ENCODE peak calls at places on chromosomes 4 and X, in five cellular contexts. Y is PC-3, E is GM23248, W is GM23338, Q is MM.1S. G is an unnamed sample. For H3K79me2, the result is how much of the 10 kb centered on the place peaks cover.

GRCh38 chrX:132270699-132271098 is 51.5 kb upstream of the RAP2C start:
- DNase-seq in Q (no peak), W (no peak), E (peak), Y (peak), G (peak)

GRCh38 chrX:48086119-48086518 is 14.7 kb upstream of the ZNF630 start:
- DNase-seq in W (no peak), Y (peak), E (no peak), Q (no peak), G (no peak)

GRCh38 chr4:165839615-165840333 is 33.3 kb upstream of the TLL1 start:
- DNase-seq in Y (peak), W (no peak), Q (no peak), E (no peak), G (no peak)

GRCh38 chr4:178814908-178815307 is 1372.7 kb upstream of the AGA start:
- DNase-seq in E (no peak), W (no peak), Y (peak), Q (no peak), G (no peak)

GRCh38 chrX:153922932-153923857 is 2.9 kb downstream of the ARHGAP4 start:
- DNase-seq in W (peak), Q (no peak), Y (peak), E (peak), G (peak)

GRCh38 chrX:119942173-119942819 is 1.3 kb downstream of the NKAP start:
- DNase-seq in E (no peak), W (no peak), Q (no peak), Y (no peak), G (no peak)

GRCh38 chr4:182825786-182826185 is 91.4 kb downstream of the DCTD start:
- DNase-seq in W (no peak), Y (no peak), E (no peak), Q (no peak), G (no peak)

GRCh38 chrX:38095971-38096529 is 89.7 kb downstream of the SYTL5 start:
- DNase-seq in Q (no peak), E (peak), W (no peak), Y (peak), G (no peak)

GRCh38 chrX:13088155-13088485 is 43.7 kb upstream of the FAM9C start:
- DNase-seq in E (no peak), Q (no peak), Y (no peak), W (no peak), G (no peak)

GRCh38 chr4:55157559-55158277 is 32.3 kb upstream of the KDR start:
- DNase-seq in E (peak), W (peak), Q (no peak), Y (no peak), G (no peak)

DNA sequence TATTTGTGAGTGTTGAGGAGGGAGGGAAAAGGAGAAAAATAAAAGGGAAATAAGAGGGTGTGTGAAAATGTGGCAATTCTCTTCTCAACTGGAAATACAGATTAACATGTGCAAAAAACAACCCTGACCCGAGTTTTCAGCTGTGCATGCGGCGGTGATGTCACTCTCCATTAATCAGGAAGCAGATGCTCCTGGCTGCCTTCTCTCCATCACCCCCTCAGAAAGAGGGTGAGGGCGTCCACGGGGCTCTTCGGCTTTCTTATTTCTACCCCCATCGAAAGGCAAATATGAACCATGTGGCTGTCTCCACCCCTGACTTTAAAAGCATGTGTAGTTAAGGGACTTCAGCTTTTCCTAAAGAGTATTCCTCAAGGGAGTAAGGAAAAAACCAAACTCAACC is 219.6 kb downstream of the MAML3 start:
- DNase-seq in E (peak), W (no peak), Y (no peak), Q (no peak), G (no peak)
- TF ChIP-seq EZH2phosphoT487 in E (no peak), W (no peak), Y (no peak), Q (no peak), G (no peak)

GRCh38 chr4:153170407-153170806 is 33.8 kb upstream of the TRIM2 start:
- DNase-seq in Q (no peak), W (no peak), E (no peak), Y (no peak), G (no peak)

GRCh38 chr4:153169811-153170210 is 34.4 kb upstream of the TRIM2 start:
- DNase-seq in W (no peak), Y (no peak), E (no peak), Q (no peak), G (no peak)

GRCh38 chr4:153161599-153161971 is 42.7 kb upstream of the TRIM2 start:
- DNase-seq in W (no peak), E (peak), Q (no peak), Y (no peak), G (no peak)

DNA sequence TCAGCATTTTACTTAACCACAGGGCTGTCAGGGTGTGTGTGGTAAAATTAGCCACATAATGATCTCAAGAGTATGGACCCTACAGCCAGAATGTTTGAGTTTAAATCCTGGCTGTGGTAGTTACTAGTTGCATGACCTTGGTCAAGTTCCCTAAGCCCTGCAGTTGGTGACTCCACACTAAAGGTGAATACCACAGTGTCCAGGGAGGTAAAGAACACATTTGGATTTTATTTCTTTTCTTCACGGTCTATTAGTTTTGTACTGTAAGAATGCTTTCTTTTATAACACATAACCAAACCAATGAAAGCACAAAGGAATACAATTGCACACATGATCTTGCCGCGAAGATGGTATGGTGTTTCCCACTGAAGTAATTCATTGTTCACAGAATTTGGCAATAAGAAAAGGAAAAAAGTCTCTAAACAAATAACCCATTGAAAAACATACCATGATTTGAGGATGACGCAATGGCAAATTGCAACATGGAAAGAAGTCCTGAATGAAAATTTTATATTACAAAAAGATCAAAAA is 37.2 kb upstream of the TRIM2 start:
- DNase-seq in E (peak), Y (no peak), Q (no peak), W (no peak), G (no peak)
- H3K79me2 ChIP-seq in E (under half), Y (under half), Q (under half), W (under half), G (under half)

GRCh38 chrX:18884916-18885315 is 99.0 kb downstream of the PHKA2 start:
- DNase-seq in W (no peak), Q (no peak), E (peak), Y (no peak), G (peak)
- TF ChIP-seq EZH2phosphoT487 in W (no peak), Q (no peak), E (no peak), Y (no peak), G (no peak)

GRCh38 chr4:110137819-110138218 is 60.6 kb downstream of the ELOVL6 start:
- DNase-seq in E (no peak), Q (no peak), Y (no peak), W (no peak), G (no peak)
- H3K79me2 ChIP-seq in E (under half), Q (under half), Y (under half), W (half or more), G (under half)

GRCh38 chr4:53905281-53905934 is 159.0 kb downstream of the CHIC2 start:
- DNase-seq in Y (no peak), E (peak), Q (no peak), W (no peak), G (peak)

GRCh38 chr4:53906786-53907185 is 157.6 kb downstream of the CHIC2 start:
- DNase-seq in E (no peak), W (no peak), Y (no peak), Q (no peak), G (no peak)

GRCh38 chr4:53907772-53908171 is 156.6 kb downstream of the CHIC2 start:
- DNase-seq in E (no peak), Q (no peak), Y (no peak), W (no peak), G (no peak)

GRCh38 chr4:53908661-53909078 is 155.7 kb downstream of the CHIC2 start:
- DNase-seq in W (peak), Q (peak), E (peak), Y (peak), G (peak)

DNA sequence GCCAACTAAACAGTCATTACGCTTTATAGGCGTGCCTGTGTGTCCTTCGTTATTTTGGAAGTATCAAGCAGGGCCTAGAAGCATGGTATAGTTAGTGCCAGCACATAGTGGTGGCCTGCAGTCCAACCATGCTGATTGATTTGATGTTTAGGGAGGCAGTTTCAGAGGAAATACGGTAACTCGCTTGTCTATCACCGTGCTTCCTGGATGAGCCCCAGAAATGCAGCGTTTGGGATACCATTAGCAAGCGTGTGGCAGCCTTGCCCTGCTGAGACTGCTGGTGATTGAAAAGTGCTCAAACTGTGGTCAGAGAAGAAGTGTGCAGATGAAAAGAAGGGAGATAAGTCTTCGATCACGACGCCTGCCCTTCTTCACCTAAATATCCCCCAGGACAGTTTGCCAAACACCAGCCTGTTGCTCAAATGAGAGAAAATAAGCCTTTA is 158.4 kb downstream of the CHIC2 start:
- DNase-seq in W (peak), Y (peak), E (peak), Q (peak), G (peak)
- TF ChIP-seq EZH2phosphoT487 in W (no peak), Y (no peak), E (no peak), Q (no peak), G (no peak)

DNA sequence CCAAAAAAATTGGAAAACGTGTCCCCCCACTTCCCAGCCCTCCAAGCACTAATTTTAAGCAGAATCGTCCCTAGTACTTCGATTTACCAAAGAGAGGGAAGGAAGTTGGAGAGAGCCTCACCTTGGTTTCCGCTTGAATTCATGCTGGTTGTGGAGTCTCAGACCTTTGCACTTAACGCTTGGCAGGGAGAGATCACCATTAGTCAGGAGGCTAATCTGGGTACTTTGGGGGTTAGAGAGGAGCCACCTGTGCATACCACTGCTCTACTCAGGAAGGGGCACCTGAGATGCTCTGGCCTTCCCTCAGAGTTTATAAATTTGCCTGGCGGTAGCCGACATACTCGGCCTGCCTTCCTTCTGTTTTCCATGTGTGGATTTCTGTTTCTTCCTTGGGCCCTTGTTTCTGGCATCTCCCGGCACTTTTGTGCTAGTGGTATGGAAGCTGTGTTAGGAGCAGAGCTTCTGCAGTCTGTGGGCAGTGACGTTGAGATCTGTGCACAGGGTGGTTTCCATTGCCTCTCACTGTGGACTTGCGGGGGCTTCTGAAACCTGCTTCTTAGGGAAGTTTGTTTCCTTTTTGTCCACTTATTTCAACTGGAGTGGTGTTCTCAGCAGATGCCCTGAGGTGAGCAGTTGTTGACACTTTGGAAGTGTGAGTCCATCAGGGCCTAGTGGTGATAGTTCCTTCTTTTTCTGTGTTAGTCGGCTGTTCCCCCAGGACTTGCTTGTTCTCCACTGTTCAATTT is 104.2 kb downstream of the TMEM131L start:
- DNase-seq in E (no peak), Y (no peak), W (no peak), Q (no peak), G (no peak)
- H3K79me2 ChIP-seq in E (under half), Y (under half), W (under half), Q (under half), G (under half)